ENCODE peak calls at places on chromosome X, in seven cellular contexts. One of them, this sample, is unnamed.

GRCh38 chrX:44937606-44938005 is 64.6 kb downstream of the KDM6A start:
- DNase-seq in endothelial cell of umbilical vein: no peak
- DNase-seq in HCT116: no peak
- DNase-seq in sigmoid colon: no peak
- DNase-seq in stomach: no peak
- DNase-seq in upper lobe of left lung: no peak
- DNase-seq in vagina: no peak
- DNase-seq in this sample: no peak

GRCh38 chrX:19332983-19333382 is 10.7 kb upstream of the PDHA1 start:
- DNase-seq in endothelial cell of umbilical vein: no peak
- DNase-seq in HCT116: no peak
- DNase-seq in stomach: no peak
- DNase-seq in sigmoid colon: no peak
- DNase-seq in vagina: peak; percentile 67
- DNase-seq in upper lobe of left lung: no peak
- DNase-seq in this sample: no peak

GRCh38 chrX:136694491-136695087 is 46.6 kb downstream of the CD40LG start:
- DNase-seq in stomach: no peak
- DNase-seq in HCT116: peak; percentile 8
- DNase-seq in upper lobe of left lung: no peak
- DNase-seq in sigmoid colon: no peak
- DNase-seq in endothelial cell of umbilical vein: peak; percentile 19
- DNase-seq in vagina: no peak
- DNase-seq in this sample: no peak

GRCh38 chrX:121301356-121301755 is 253.9 kb downstream of the GLUD2 start:
- DNase-seq in endothelial cell of umbilical vein: no peak
- DNase-seq in vagina: no peak
- DNase-seq in HCT116: no peak
- DNase-seq in sigmoid colon: no peak
- DNase-seq in upper lobe of left lung: no peak
- DNase-seq in stomach: no peak
- DNase-seq in this sample: no peak

GRCh38 chrX:139203681-139204575 is 326.6 kb upstream of the F9 start:
- DNase-seq in HCT116: no peak
- DNase-seq in upper lobe of left lung: peak; percentile 77
- DNase-seq in endothelial cell of umbilical vein: no peak
- DNase-seq in stomach: peak; percentile 36
- DNase-seq in vagina: no peak
- DNase-seq in sigmoid colon: no peak
- DNase-seq in this sample: no peak

GRCh38 chrX:67604979-67605703 is 61.3 kb downstream of the AR start:
- DNase-seq in HCT116: no peak
- DNase-seq in sigmoid colon: no peak
- DNase-seq in vagina: no peak
- DNase-seq in upper lobe of left lung: no peak
- DNase-seq in endothelial cell of umbilical vein: peak; percentile 73
- DNase-seq in stomach: no peak
- DNase-seq in this sample: no peak

GRCh38 chrX:72584165-72584564 is 11.5 kb upstream of the HDAC8 start:
- DNase-seq in HCT116: no peak
- DNase-seq in stomach: no peak
- DNase-seq in vagina: no peak
- DNase-seq in sigmoid colon: no peak
- DNase-seq in endothelial cell of umbilical vein: no peak
- DNase-seq in upper lobe of left lung: no peak
- DNase-seq in this sample: no peak

GRCh38 chrX:38612281-38612680 is 50.9 kb downstream of the TSPAN7 start:
- DNase-seq in HCT116: no peak
- DNase-seq in sigmoid colon: no peak
- DNase-seq in stomach: no peak
- DNase-seq in upper lobe of left lung: no peak
- DNase-seq in endothelial cell of umbilical vein: no peak
- DNase-seq in vagina: no peak
- DNase-seq in this sample: no peak

GRCh38 chrX:153763989-153764755 is at the start of gene PLXNB3:
- DNase-seq in vagina: no peak
- DNase-seq in HCT116: peak; percentile 50
- DNase-seq in sigmoid colon: peak; percentile 92
- DNase-seq in upper lobe of left lung: peak; percentile 90
- DNase-seq in stomach: peak; percentile 88
- DNase-seq in endothelial cell of umbilical vein: peak; percentile 56
- DNase-seq in this sample: peak; percentile 38

GRCh38 chrX:46865281-46865680 is 28.4 kb downstream of the RP2 start:
- DNase-seq in stomach: no peak
- DNase-seq in upper lobe of left lung: no peak
- DNase-seq in sigmoid colon: no peak
- DNase-seq in HCT116: no peak
- DNase-seq in vagina: no peak
- DNase-seq in endothelial cell of umbilical vein: peak; percentile 78
- DNase-seq in this sample: peak; percentile 35

GRCh38 chrX:115561605-115562491 is 874 bp downstream of the PLS3 start:
- DNase-seq in sigmoid colon: peak; percentile 78
- DNase-seq in HCT116: no peak
- DNase-seq in endothelial cell of umbilical vein: peak; percentile 52
- DNase-seq in stomach: peak; percentile 28
- DNase-seq in upper lobe of left lung: peak; percentile 86
- DNase-seq in vagina: peak; percentile 85
- DNase-seq in this sample: no peak

GRCh38 chrX:108131471-108131870 is 39.9 kb downstream of the ATG4A start:
- DNase-seq in sigmoid colon: no peak
- DNase-seq in upper lobe of left lung: no peak
- DNase-seq in HCT116: no peak
- DNase-seq in stomach: no peak
- DNase-seq in vagina: no peak
- DNase-seq in endothelial cell of umbilical vein: peak; percentile 88
- DNase-seq in this sample: no peak

GRCh38 chrX:149937881-149938426 is 337 bp downstream of the EOLA2 start:
- DNase-seq in HCT116: no peak
- DNase-seq in endothelial cell of umbilical vein: no peak
- DNase-seq in sigmoid colon: peak; percentile 71
- DNase-seq in upper lobe of left lung: peak; percentile 83
- DNase-seq in vagina: no peak
- DNase-seq in stomach: no peak
- DNase-seq in this sample: no peak

GRCh38 chrX:9438950-9439494 is 25.8 kb upstream of the TBL1X start:
- DNase-seq in vagina: no peak
- DNase-seq in stomach: no peak
- DNase-seq in upper lobe of left lung: no peak
- DNase-seq in HCT116: no peak
- DNase-seq in sigmoid colon: no peak
- DNase-seq in endothelial cell of umbilical vein: no peak
- DNase-seq in this sample: no peak

GRCh38 chrX:81120936-81121351 is 80.8 kb downstream of the HMGN5 start:
- DNase-seq in vagina: no peak
- DNase-seq in sigmoid colon: peak; percentile 59
- DNase-seq in upper lobe of left lung: no peak
- DNase-seq in endothelial cell of umbilical vein: peak; percentile 64
- DNase-seq in stomach: peak; percentile 34
- DNase-seq in HCT116: no peak
- DNase-seq in this sample: no peak

GRCh38 chrX:154980330-154981115 is 42.0 kb downstream of the F8 start:
- DNase-seq in upper lobe of left lung: no peak
- DNase-seq in HCT116: peak; percentile 45
- DNase-seq in vagina: no peak
- DNase-seq in stomach: peak; percentile 80
- DNase-seq in endothelial cell of umbilical vein: peak; percentile 69
- DNase-seq in sigmoid colon: peak; percentile 83
- DNase-seq in this sample: peak; percentile 58

GRCh38 chrX:114798902-114799301 is 215.0 kb downstream of the HTR2C start:
- DNase-seq in HCT116: peak; percentile 38
- DNase-seq in endothelial cell of umbilical vein: no peak
- DNase-seq in vagina: no peak
- DNase-seq in sigmoid colon: no peak
- DNase-seq in stomach: no peak
- DNase-seq in upper lobe of left lung: no peak
- DNase-seq in this sample: no peak

GRCh38 chrX:9693307-9694001 is 72.2 kb downstream of the GPR143 start:
- DNase-seq in upper lobe of left lung: no peak
- DNase-seq in stomach: no peak
- DNase-seq in sigmoid colon: no peak
- DNase-seq in vagina: no peak
- DNase-seq in endothelial cell of umbilical vein: no peak
- DNase-seq in HCT116: no peak
- DNase-seq in this sample: no peak

GRCh38 chrX:9498236-9498635 is 33.4 kb downstream of the TBL1X start:
- DNase-seq in stomach: no peak
- DNase-seq in HCT116: no peak
- DNase-seq in sigmoid colon: no peak
- DNase-seq in endothelial cell of umbilical vein: no peak
- DNase-seq in upper lobe of left lung: no peak
- DNase-seq in vagina: no peak
- DNase-seq in this sample: no peak

GRCh38 chrX:96837808-96838207 is 45.9 kb upstream of the RPA4 start:
- DNase-seq in HCT116: no peak
- DNase-seq in endothelial cell of umbilical vein: no peak
- DNase-seq in upper lobe of left lung: no peak
- DNase-seq in stomach: no peak
- DNase-seq in vagina: no peak
- DNase-seq in sigmoid colon: no peak
- DNase-seq in this sample: no peak

GRCh38 chrX:53481816-53482485 is 47.8 kb upstream of the HSD17B10 start:
- DNase-seq in upper lobe of left lung: no peak
- DNase-seq in vagina: no peak
- DNase-seq in stomach: peak; percentile 73
- DNase-seq in HCT116: peak; percentile 45
- DNase-seq in endothelial cell of umbilical vein: peak; percentile 49
- DNase-seq in sigmoid colon: peak; percentile 66
- DNase-seq in this sample: peak; percentile 33

GRCh38 chrX:18617351-18617750 is 54.6 kb downstream of the RS1 start:
- DNase-seq in sigmoid colon: no peak
- DNase-seq in endothelial cell of umbilical vein: peak; percentile 28
- DNase-seq in vagina: no peak
- DNase-seq in HCT116: peak; percentile 16
- DNase-seq in upper lobe of left lung: no peak
- DNase-seq in stomach: no peak
- DNase-seq in this sample: no peak

GRCh38 chrX:155144926-155145325 is 71.3 kb upstream of the VBP1 start:
- DNase-seq in stomach: no peak
- DNase-seq in endothelial cell of umbilical vein: no peak
- DNase-seq in HCT116: no peak
- DNase-seq in vagina: no peak
- DNase-seq in sigmoid colon: no peak
- DNase-seq in upper lobe of left lung: no peak
- DNase-seq in this sample: no peak

GRCh38 chrX:37077646-37078433 is 69.7 kb downstream of the FAM47C start:
- DNase-seq in endothelial cell of umbilical vein: no peak
- DNase-seq in HCT116: no peak
- DNase-seq in upper lobe of left lung: peak; percentile 39
- DNase-seq in sigmoid colon: no peak
- DNase-seq in stomach: no peak
- DNase-seq in vagina: no peak
- DNase-seq in this sample: no peak

GRCh38 chrX:104151037-104151436 is 5.8 kb downstream of the SLC25A53 start:
- DNase-seq in sigmoid colon: no peak
- DNase-seq in endothelial cell of umbilical vein: no peak
- DNase-seq in stomach: no peak
- DNase-seq in upper lobe of left lung: no peak
- DNase-seq in vagina: no peak
- DNase-seq in HCT116: no peak
- DNase-seq in this sample: no peak

GRCh38 chrX:119453202-119453601 is 15.0 kb upstream of the SLC25A5 start:
- DNase-seq in upper lobe of left lung: no peak
- DNase-seq in endothelial cell of umbilical vein: no peak
- DNase-seq in stomach: no peak
- DNase-seq in sigmoid colon: no peak
- DNase-seq in vagina: no peak
- DNase-seq in HCT116: no peak
- DNase-seq in this sample: no peak

GRCh38 chrX:119459181-119459580 is 9.1 kb upstream of the SLC25A5 start:
- DNase-seq in stomach: no peak
- DNase-seq in HCT116: no peak
- DNase-seq in endothelial cell of umbilical vein: no peak
- DNase-seq in vagina: no peak
- DNase-seq in sigmoid colon: no peak
- DNase-seq in upper lobe of left lung: no peak
- DNase-seq in this sample: no peak

GRCh38 chrX:119455264-119455663 is 13.0 kb upstream of the SLC25A5 start:
- DNase-seq in vagina: no peak
- DNase-seq in stomach: no peak
- DNase-seq in endothelial cell of umbilical vein: no peak
- DNase-seq in sigmoid colon: no peak
- DNase-seq in HCT116: no peak
- DNase-seq in upper lobe of left lung: no peak
- DNase-seq in this sample: no peak
- TF ChIP-seq POLR2AphosphoS5 in vagina: no peak
- TF ChIP-seq POLR2AphosphoS5 in stomach: no peak
- TF ChIP-seq POLR2AphosphoS5 in endothelial cell of umbilical vein: no peak
- TF ChIP-seq POLR2AphosphoS5 in sigmoid colon: no peak
- TF ChIP-seq POLR2AphosphoS5 in HCT116: no peak
- TF ChIP-seq POLR2AphosphoS5 in upper lobe of left lung: no peak
- TF ChIP-seq POLR2AphosphoS5 in this sample: no peak

DNA sequence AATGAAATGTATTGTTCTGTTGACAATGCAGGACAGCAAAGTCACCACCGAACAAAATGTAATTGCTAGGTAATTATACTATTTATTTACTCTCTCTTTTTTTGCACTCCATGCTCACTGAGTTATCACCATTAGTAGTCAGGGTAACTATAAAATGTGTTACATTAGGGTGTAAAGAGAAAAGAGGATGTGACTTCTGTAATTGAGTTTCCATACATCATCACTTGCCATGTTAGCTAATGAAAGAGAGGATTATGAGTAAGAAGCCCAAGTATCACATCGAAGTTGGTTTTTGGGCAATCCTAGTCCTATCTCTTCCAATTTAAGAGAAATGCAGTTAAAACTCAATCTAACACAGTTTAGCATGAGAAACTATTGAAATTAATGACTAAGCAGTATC is 7.6 kb downstream of the ZXDA start:
- DNase-seq in sigmoid colon: no peak
- DNase-seq in vagina: no peak
- DNase-seq in stomach: no peak
- DNase-seq in HCT116: no peak
- DNase-seq in upper lobe of left lung: no peak
- DNase-seq in endothelial cell of umbilical vein: no peak
- DNase-seq in this sample: no peak
- TF ChIP-seq CTCF in sigmoid colon: no peak
- TF ChIP-seq CTCF in vagina: no peak
- TF ChIP-seq CTCF in stomach: no peak
- TF ChIP-seq CTCF in HCT116: no peak
- TF ChIP-seq CTCF in upper lobe of left lung: no peak
- TF ChIP-seq CTCF in endothelial cell of umbilical vein: no peak
- TF ChIP-seq CTCF in this sample: no peak

DNA sequence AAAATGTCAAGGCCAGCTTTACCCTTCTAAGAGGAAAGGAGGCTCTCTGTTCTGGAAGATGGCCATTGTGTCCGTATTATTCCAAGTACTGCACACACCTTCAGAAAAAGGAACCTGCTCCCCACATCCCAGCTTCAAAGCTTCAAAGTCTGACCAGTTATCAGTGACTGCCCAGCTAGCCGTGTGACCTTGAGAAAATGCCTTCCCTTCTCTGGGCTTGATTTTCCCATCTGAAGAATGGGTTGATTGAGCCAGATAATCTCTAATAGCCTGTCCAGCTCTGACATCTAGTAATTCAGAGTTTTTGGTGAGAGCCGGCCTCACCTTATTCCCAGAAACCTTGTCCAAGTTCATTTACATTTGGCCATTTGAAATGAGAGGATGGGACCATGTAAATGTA is 3.0 kb downstream of the LONRF3 start:
- DNase-seq in stomach: no peak
- DNase-seq in vagina: no peak
- DNase-seq in endothelial cell of umbilical vein: no peak
- DNase-seq in upper lobe of left lung: no peak
- DNase-seq in HCT116: no peak
- DNase-seq in sigmoid colon: no peak
- DNase-seq in this sample: no peak
- H3K27ac ChIP-seq in stomach: no peak overlapping the region
- H3K27ac ChIP-seq in vagina: no peak overlapping the region
- H3K27ac ChIP-seq in endothelial cell of umbilical vein: no peak overlapping the region
- H3K27ac ChIP-seq in upper lobe of left lung: peak overlapping the region; percentile 86
- H3K27ac ChIP-seq in HCT116: no peak overlapping the region
- H3K27ac ChIP-seq in sigmoid colon: peak overlapping the region; percentile 74
- H3K27ac ChIP-seq in this sample: peak overlapping the region; percentile 81

GRCh38 chrX:1392376-1393130 is 640 bp upstream of the SLC25A6 start:
- DNase-seq in endothelial cell of umbilical vein: no peak
- DNase-seq in sigmoid colon: peak; percentile 91
- DNase-seq in upper lobe of left lung: peak; percentile 96
- DNase-seq in stomach: peak; percentile 65
- DNase-seq in vagina: no peak
- DNase-seq in HCT116: no peak
- DNase-seq in this sample: no peak
- TF ChIP-seq POLR2AphosphoS5 in endothelial cell of umbilical vein: peak; percentile 83
- TF ChIP-seq POLR2AphosphoS5 in sigmoid colon: no peak
- TF ChIP-seq POLR2AphosphoS5 in upper lobe of left lung: peak; percentile 12
- TF ChIP-seq POLR2AphosphoS5 in stomach: peak; percentile 28
- TF ChIP-seq POLR2AphosphoS5 in vagina: peak; percentile 82
- TF ChIP-seq POLR2AphosphoS5 in HCT116: peak; percentile 54
- TF ChIP-seq POLR2AphosphoS5 in this sample: no peak